ENCODE peak calls at places on chromosome 10, in five cellular contexts. P, L, T, U and J are unnamed samples.

GRCh38 chr10:92241158-92241500 is 49.7 kb downstream of the CPEB3 start:
- DNase-seq in P (peak), L (peak), T (no peak), U (peak), J (no peak)

GRCh38 chr10:116848032-116848911 is 1.0 kb upstream of the ENO4 start:
- DNase-seq in P (no peak), L (no peak), T (no peak), U (no peak), J (no peak)

GRCh38 chr10:27197980-27198645 is 42.5 kb downstream of the ACBD5 start:
- DNase-seq in P (peak), L (no peak), T (no peak), U (no peak), J (no peak)

GRCh38 chr10:132363921-132364593 is 32.1 kb downstream of the LRRC27 start:
- DNase-seq in P (no peak), L (no peak), T (no peak), U (peak), J (peak)

GRCh38 chr10:23338886-23339285 is 5.7 kb downstream of the C10orf67 start:
- DNase-seq in P (no peak), L (no peak), T (no peak), U (no peak), J (no peak)

GRCh38 chr10:45514283-45515270 is 140.6 kb downstream of the ALOX5 start:
- DNase-seq in P (peak), L (no peak), T (no peak), U (peak), J (no peak)

GRCh38 chr10:58358314-58358933 is 23.6 kb downstream of the UBE2D1 start:
- DNase-seq in P (no peak), L (no peak), T (no peak), U (no peak), J (no peak)

GRCh38 chr10:92573091-92573797 is 649 bp downstream of the IDE start:
- DNase-seq in P (peak), L (peak), T (peak), U (no peak), J (peak)

GRCh38 chr10:117546020-117546629 is 3.6 kb downstream of the EMX2 start:
- DNase-seq in P (no peak), L (no peak), T (no peak), U (no peak), J (no peak)

GRCh38 chr10:42734537-42734936 is 48.1 kb upstream of the BMS1 start:
- DNase-seq in P (no peak), L (peak), T (no peak), U (no peak), J (no peak)

GRCh38 chr10:119020627-119020946 is 8.9 kb upstream of the NANOS1 start:
- DNase-seq in P (peak), L (no peak), T (no peak), U (no peak), J (no peak)

GRCh38 chr10:88525371-88526079 is 57.6 kb downstream of the RNLS start:
- DNase-seq in P (peak), L (no peak), T (no peak), U (no peak), J (peak)

GRCh38 chr10:103678104-103678526 is 177.3 kb downstream of the SH3PXD2A start:
- DNase-seq in P (peak), L (no peak), T (no peak), U (no peak), J (no peak)

GRCh38 chr10:62582098-62582705 is 208.0 kb downstream of the ZNF365 start:
- DNase-seq in P (peak), L (no peak), T (no peak), U (no peak), J (no peak)

GRCh38 chr10:79092292-79092896 is 23.6 kb downstream of the ZMIZ1 start:
- DNase-seq in P (no peak), L (peak), T (no peak), U (no peak), J (no peak)

GRCh38 chr10:115239761-115240160 is 146.6 kb downstream of the ATRNL1 start:
- DNase-seq in P (no peak), L (no peak), T (no peak), U (no peak), J (no peak)

GRCh38 chr10:22333167-22333566 is 12.1 kb upstream of the SPAG6 start:
- DNase-seq in P (no peak), L (no peak), T (no peak), U (no peak), J (no peak)

GRCh38 chr10:124343351-124344265 is 75.1 kb downstream of the OAT start:
- DNase-seq in P (no peak), L (no peak), T (no peak), U (no peak), J (no peak)

GRCh38 chr10:69494626-69495558 is 43.6 kb downstream of the TSPAN15 start:
- DNase-seq in P (no peak), L (no peak), T (no peak), U (no peak), J (no peak)

GRCh38 chr10:4902571-4903011 is 60.6 kb upstream of the AKR1C1 start:
- DNase-seq in P (no peak), L (peak), T (no peak), U (peak), J (no peak)

GRCh38 chr10:58851606-58852005 is 324.8 kb upstream of the PHYHIPL start:
- DNase-seq in P (peak), L (no peak), T (no peak), U (no peak), J (no peak)

GRCh38 chr10:103501186-103501585 is 7.7 kb downstream of the NEURL1 start:
- DNase-seq in P (no peak), L (no peak), T (no peak), U (no peak), J (no peak)

DNA sequence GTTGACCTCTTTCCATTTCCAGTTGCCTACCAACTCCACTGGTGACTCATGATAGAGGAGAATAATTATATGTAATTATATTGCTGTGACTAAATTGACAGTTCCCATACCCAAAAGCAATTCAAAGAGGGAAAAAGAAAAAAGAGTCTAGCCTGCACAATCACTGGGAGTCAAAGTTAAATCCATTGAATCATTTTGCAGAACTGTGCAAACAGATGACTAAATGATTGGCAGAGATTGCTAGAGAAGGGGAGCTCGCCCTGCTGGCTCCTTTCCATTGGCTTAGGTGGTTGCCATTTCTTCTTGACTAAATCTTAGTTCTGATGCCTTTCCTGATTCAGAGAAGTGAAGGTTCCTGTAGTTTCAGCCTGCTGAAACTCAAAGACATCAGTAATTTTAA is 1228.6 kb upstream of the SORCS1 start:
- DNase-seq in P (peak), L (no peak), T (no peak), U (no peak), J (no peak)
- TF ChIP-seq MAFK in P (no peak), L (no peak), T (no peak), U (no peak), J (no peak)

GRCh38 chr10:20855398-20856038 is 41.6 kb downstream of the NEBL start:
- DNase-seq in P (peak), L (peak), T (no peak), U (peak), J (peak)
- TF ChIP-seq MAFK in P (no peak), L (no peak), T (no peak), U (no peak), J (no peak)

DNA sequence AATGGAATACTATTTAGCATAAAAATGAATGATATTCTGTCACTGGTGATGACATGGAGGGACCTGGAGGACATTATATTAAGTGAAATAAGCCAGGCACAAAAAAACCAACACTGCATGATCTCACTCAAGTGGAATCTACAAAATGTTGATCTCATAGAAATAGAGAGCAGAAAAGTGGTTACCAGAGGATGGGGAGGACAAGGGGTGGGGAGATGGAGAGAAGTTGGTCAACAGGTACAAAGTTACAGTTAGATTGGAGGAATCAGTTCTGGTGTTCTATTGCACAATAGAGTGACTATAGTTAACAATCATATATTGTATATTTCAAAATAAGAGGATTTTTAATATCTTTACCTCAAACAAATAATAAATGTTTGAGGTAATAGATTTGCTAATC is 24.7 kb upstream of the SLC18A3 start:
- DNase-seq in P (peak), L (no peak), T (no peak), U (no peak), J (no peak)
- TF ChIP-seq MAFK in P (no peak), L (no peak), T (no peak), U (no peak), J (no peak)

GRCh38 chr10:2981361-2981801 is 86.0 kb upstream of the PFKP start:
- DNase-seq in P (no peak), L (no peak), T (no peak), U (no peak), J (no peak)
- TF ChIP-seq MAFK in P (no peak), L (no peak), T (no peak), U (no peak), J (no peak)

DNA sequence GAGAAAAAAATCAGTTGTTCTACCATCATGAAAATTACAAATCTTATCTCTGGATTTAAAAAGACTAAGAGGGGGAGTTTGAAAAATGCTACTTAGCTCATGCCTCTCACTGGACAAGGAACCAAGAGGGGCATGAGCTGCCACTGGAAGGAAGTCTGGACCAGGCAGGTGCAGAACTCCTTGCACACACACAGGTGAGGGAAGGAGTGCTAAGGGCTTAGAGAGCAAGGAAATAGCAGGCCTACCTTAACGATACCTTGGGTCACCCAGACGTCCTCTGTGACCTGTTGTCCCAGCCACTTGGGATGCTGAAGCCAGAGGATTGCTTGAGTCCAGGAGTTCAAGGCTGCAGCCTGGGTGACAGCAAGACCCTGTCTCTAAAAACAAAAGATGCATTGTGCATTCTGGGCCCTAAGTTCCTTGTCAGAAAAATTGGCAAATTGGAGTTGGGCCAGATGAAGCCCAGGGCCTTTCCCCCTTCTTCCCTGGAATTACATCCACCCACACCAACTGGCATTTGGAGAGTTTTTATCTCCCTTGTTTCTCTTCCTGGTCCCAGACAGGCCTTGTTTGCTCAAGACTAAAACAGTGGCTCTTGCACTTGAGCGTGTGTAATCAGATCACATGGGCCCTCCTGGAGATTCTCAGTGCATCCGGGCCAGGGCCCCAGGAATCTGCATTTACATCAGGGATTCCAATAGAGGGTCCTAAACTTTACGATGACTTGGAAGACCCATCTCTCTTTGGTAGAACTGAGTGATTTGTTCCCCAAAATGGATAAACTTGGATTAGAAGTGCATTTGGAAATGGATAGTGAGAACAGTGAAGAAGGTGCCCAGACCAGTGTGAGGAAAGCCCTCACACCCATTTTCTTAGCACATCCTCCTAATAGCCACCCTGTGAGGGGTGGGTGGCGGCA is 3.0 kb downstream of the DDIT4 start:
- DNase-seq in P (peak), L (peak), T (no peak), U (peak), J (peak)
- TF ChIP-seq MAFK in P (no peak), L (no peak), T (no peak), U (no peak), J (no peak)

GRCh38 chr10:1631282-1631681 is 106.0 kb downstream of the ADARB2 start:
- DNase-seq in P (no peak), L (no peak), T (no peak), U (no peak), J (no peak)

GRCh38 chr10:1628757-1629156 is 108.6 kb downstream of the ADARB2 start:
- DNase-seq in P (no peak), L (no peak), T (no peak), U (no peak), J (no peak)

GRCh38 chr10:1626835-1627234 is 110.5 kb downstream of the ADARB2 start:
- DNase-seq in P (no peak), L (no peak), T (no peak), U (no peak), J (no peak)

GRCh38 chr10:1627945-1628344 is 109.4 kb downstream of the ADARB2 start:
- DNase-seq in P (no peak), L (no peak), T (no peak), U (no peak), J (no peak)

DNA sequence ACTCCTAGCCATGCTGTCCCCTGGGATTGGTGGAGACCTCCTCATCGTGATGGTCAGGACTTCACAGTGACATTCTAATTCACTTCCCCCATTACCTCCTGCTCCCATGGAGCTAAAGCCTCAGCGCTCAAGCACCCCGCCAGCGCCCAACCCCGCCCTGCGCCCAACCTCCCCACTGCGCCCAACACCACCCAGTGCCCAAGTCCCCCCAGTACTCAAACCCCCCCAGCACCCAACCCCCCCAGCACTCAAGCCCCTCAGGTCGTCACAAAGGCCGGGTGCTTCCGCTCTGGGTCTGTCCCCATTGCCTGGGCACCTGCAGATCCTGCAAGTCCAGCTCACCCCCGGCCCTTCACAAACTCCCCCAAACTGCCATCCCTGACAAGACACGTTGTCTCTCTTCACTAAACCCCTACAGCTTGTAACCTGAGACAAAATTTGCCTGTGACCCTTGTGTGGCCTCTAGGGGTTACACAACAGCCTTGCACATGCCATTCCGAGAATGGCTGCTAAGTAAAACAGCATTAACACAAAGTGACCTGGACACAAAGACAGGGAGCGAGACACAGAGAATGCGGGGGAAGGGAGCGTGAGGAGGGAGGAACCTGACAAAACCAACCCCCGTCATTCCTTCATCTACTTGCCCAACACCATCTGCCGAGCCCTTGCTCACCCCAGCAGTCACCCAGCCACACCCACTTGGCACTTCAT is 107.8 kb downstream of the ADARB2 start:
- DNase-seq in P (no peak), L (no peak), T (no peak), U (no peak), J (no peak)
- TF ChIP-seq MAFK in P (no peak), L (no peak), T (no peak), U (no peak), J (no peak)

GRCh38 chr10:86480571-86480970 is 41.0 kb downstream of the WAPL start:
- DNase-seq in P (no peak), L (no peak), T (no peak), U (no peak), J (no peak)

GRCh38 chr10:86481761-86482160 is 39.8 kb downstream of the WAPL start:
- DNase-seq in P (peak), L (no peak), T (no peak), U (no peak), J (no peak)

GRCh38 chr10:86489071-86489810 is 32.4 kb downstream of the WAPL start:
- DNase-seq in P (no peak), L (no peak), T (no peak), U (no peak), J (no peak)

GRCh38 chr10:86486856-86487255 is 34.7 kb downstream of the WAPL start:
- DNase-seq in P (no peak), L (no peak), T (no peak), U (no peak), J (no peak)

DNA sequence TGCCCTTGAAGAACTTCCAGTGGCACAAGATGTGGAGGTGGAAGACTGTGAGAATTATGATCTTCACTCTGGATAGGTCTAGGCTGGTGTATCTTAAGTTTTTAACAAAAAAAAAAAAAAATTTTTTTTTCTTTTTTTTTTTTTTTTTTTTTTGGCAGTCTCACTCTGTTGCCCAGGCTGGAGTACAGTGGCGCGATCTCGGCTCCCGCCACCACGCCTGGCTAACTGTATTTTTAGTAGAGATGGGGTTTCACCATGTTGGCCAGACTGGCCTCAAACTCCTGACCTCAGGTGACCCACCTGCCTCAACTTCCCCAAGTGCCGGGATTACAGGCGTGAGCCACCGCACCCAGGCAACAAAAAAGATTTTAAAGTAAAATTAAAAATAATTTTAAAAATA is 37.9 kb downstream of the WAPL start:
- DNase-seq in P (no peak), L (no peak), T (no peak), U (no peak), J (no peak)
- TF ChIP-seq MAFK in P (no peak), L (no peak), T (no peak), U (no peak), J (no peak)